ENCODE peak calls at places on chromosomes 4 and X, in eight cellular contexts. K, T, J, L, V, A, D and E are unnamed samples.

GRCh38 chr4:78225236-78225635 is 168.1 kb downstream of the FRAS1 start:
- DNase-seq in L (no peak), V (peak), K (no peak), D (no peak), J (no peak), T (no peak), A (no peak), E (no peak)

GRCh38 chr4:103067841-103068547 is 8.6 kb downstream of the SLC9B2 start:
- DNase-seq in K (no peak), A (no peak), D (no peak), T (no peak), L (no peak), J (no peak), V (no peak), E (no peak)

GRCh38 chr4:47045261-47045660 is 13.9 kb downstream of the GABRB1 start:
- DNase-seq in V (no peak), D (no peak), K (no peak), J (no peak), T (no peak), L (no peak), A (no peak), E (no peak)

GRCh38 chrX:112147206-112147605 is 64.6 kb upstream of the TRPC5 start:
- DNase-seq in L (no peak), D (no peak), K (peak), J (no peak), T (no peak), V (no peak), A (no peak), E (no peak)

GRCh38 chr4:15982833-15983528 is 20.0 kb upstream of the FGFBP2 start:
- DNase-seq in J (no peak), V (no peak), T (no peak), L (no peak), D (no peak), A (no peak), K (no peak), E (no peak)

GRCh38 chr4:48017108-48017527 is 546 bp downstream of the NIPAL1 start:
- DNase-seq in T (peak), A (peak), K (peak), V (peak), J (peak), D (no peak), L (peak), E (peak)

GRCh38 chrX:32483534-32484136 is 727.7 kb downstream of the DMD start:
- DNase-seq in L (no peak), V (no peak), K (peak), T (no peak), A (no peak), D (no peak), J (no peak), E (no peak)

GRCh38 chr4:4395849-4396627 is 9.1 kb downstream of the NSG1 start:
- DNase-seq in K (no peak), D (no peak), V (no peak), L (no peak), A (peak), T (no peak), J (no peak), E (no peak)

GRCh38 chrX:68647156-68647957 is at the start of gene STARD8:
- DNase-seq in K (peak), L (peak), V (peak), D (no peak), A (peak), T (peak), J (peak), E (no peak)

GRCh38 chr4:118224239-118224829 is 128.5 kb downstream of the PRSS12 start:
- DNase-seq in L (no peak), D (no peak), V (no peak), T (no peak), K (peak), J (no peak), A (no peak), E (peak)

GRCh38 chr4:153161599-153161971 is 42.7 kb upstream of the TRIM2 start:
- DNase-seq in A (no peak), D (no peak), T (no peak), L (no peak), J (no peak), K (no peak), V (no peak), E (no peak)

GRCh38 chr4:153205757-153206156 is 1.5 kb downstream of the TRIM2 start:
- DNase-seq in D (no peak), L (peak), K (peak), V (peak), J (no peak), T (no peak), A (no peak), E (no peak)

GRCh38 chr4:1470816-1471442 is 64.7 kb upstream of the NKX1-1 start:
- DNase-seq in K (no peak), D (no peak), T (no peak), J (peak), L (no peak), V (no peak), A (peak), E (no peak)

GRCh38 chrX:12138366-12139313 is at the start of gene FRMPD4:
- DNase-seq in D (no peak), J (no peak), A (no peak), T (peak), V (no peak), L (peak), K (peak), E (no peak)